ENCODE peak calls at places on chromosomes 3 and 15, in five cellular contexts. N is HepG2, P is H1, Z is K562, D is GM12878. V is an unnamed sample.

GRCh38 chr3:150490212-150490611 is 56.1 kb downstream of the SERP1 start:
- DNase-seq in N (no peak), P (no peak), Z (no peak), D (no peak), V (no peak)

GRCh38 chr15:84714816-84715215 is 1.1 kb downstream of the SEC11A start:
- DNase-seq in N (no peak), P (no peak), Z (no peak), D (no peak), V (no peak)

GRCh38 chr15:75067123-75067854 is 43.9 kb downstream of the PPCDC start:
- DNase-seq in N (no peak), P (no peak), Z (no peak), D (no peak), V (peak)

GRCh38 chr3:40920041-40920440 is 279.3 kb upstream of the CTNNB1 start:
- DNase-seq in N (no peak), P (no peak), Z (no peak), D (peak), V (no peak)

GRCh38 chr3:126101521-126101982 is 17.6 kb upstream of the SLC41A3 start:
- DNase-seq in N (no peak), P (no peak), Z (no peak), D (no peak), V (no peak)

GRCh38 chr3:84547207-84547606 is 411.6 kb upstream of the CADM2 start:
- DNase-seq in N (no peak), P (no peak), Z (no peak), D (no peak), V (no peak)

GRCh38 chr3:175965036-175965435 is 1105.9 kb downstream of the NAALADL2 start:
- DNase-seq in N (no peak), P (no peak), Z (no peak), D (no peak), V (no peak)

GRCh38 chr15:27797765-27798164 is 301.4 kb downstream of the OCA2 start:
- DNase-seq in N (no peak), P (no peak), Z (no peak), D (no peak), V (no peak)

GRCh38 chr15:23690450-23690852 is 3.3 kb upstream of the NDN start:
- DNase-seq in N (peak), P (peak), Z (no peak), D (no peak), V (no peak)

GRCh38 chr15:60941448-60941847 is 287.7 kb downstream of the RORA start:
- DNase-seq in N (no peak), P (no peak), Z (no peak), D (no peak), V (no peak)

GRCh38 chr15:64536244-64536836 is 76.0 kb downstream of the ZNF609 start:
- DNase-seq in N (peak), P (no peak), Z (no peak), D (no peak), V (peak)

GRCh38 chr3:16069149-16069922 is 105.1 kb upstream of the GALNT15 start:
- DNase-seq in N (peak), P (no peak), Z (no peak), D (no peak), V (no peak)

GRCh38 chr15:49064884-49065283 is 18.6 kb upstream of the SECISBP2L start:
- DNase-seq in N (no peak), P (no peak), Z (no peak), D (no peak), V (no peak)

GRCh38 chr15:101009176-101009575 is 90.0 kb downstream of the LRRK1 start:
- DNase-seq in N (no peak), P (no peak), Z (no peak), D (no peak), V (no peak)

GRCh38 chr3:44416031-44417030 is 61.1 kb downstream of the ZNF445 start:
- DNase-seq in N (no peak), P (peak), Z (no peak), D (no peak), V (no peak)

GRCh38 chr3:193552911-193553310 is 1.8 kb downstream of the ATP13A4 start:
- DNase-seq in N (no peak), P (no peak), Z (no peak), D (no peak), V (no peak)

GRCh38 chr3:22960326-22960984 is 242.7 kb upstream of the UBE2E2 start:
- DNase-seq in N (peak), P (no peak), Z (no peak), D (no peak), V (peak)

GRCh38 chr3:70065666-70066253 is 66.2 kb downstream of the SAMMSON start:
- DNase-seq in N (no peak), P (peak), Z (no peak), D (no peak), V (no peak)

GRCh38 chr3:141266797-141267555 is 35.4 kb downstream of the PXYLP1 start:
- DNase-seq in N (no peak), P (no peak), Z (no peak), D (no peak), V (no peak)

GRCh38 chr15:25331404-25331803 is 107.4 kb downstream of the UBE3A start:
- DNase-seq in N (no peak), P (no peak), Z (no peak), D (no peak), V (no peak)

GRCh38 chr3:124422805-124423204 is 307.4 kb upstream of the UMPS start:
- DNase-seq in N (no peak), P (no peak), Z (no peak), D (no peak), V (no peak)

GRCh38 chr3:71033681-71034220 is 549.8 kb downstream of the FOXP1 start:
- DNase-seq in N (no peak), P (no peak), Z (no peak), D (no peak), V (no peak)

GRCh38 chr15:48149858-48150257 is 28.2 kb downstream of the MYEF2 start:
- DNase-seq in N (no peak), P (no peak), Z (no peak), D (no peak), V (no peak)

GRCh38 chr15:78323693-78324092 is 16.5 kb upstream of the CRABP1 start:
- DNase-seq in N (no peak), P (no peak), Z (no peak), D (no peak), V (no peak)

GRCh38 chr3:16496408-16497222 is 16.9 kb downstream of the RFTN1 start:
- DNase-seq in N (no peak), P (no peak), Z (no peak), D (peak), V (no peak)

GRCh38 chr3:146640955-146641867 is 36.1 kb upstream of the PLSCR5 start:
- DNase-seq in N (peak), P (no peak), Z (peak), D (no peak), V (peak)

GRCh38 chr15:76391847-76392246 is 55.3 kb downstream of the ISL2 start:
- DNase-seq in N (no peak), P (no peak), Z (no peak), D (no peak), V (no peak)

GRCh38 chr3:141080407-141080806 is 29.3 kb downstream of the SPSB4 start:
- DNase-seq in N (no peak), P (no peak), Z (no peak), D (no peak), V (no peak)

GRCh38 chr15:70494529-70494860 is 268.9 kb downstream of the UACA start:
- DNase-seq in N (no peak), P (no peak), Z (no peak), D (no peak), V (no peak)
- H3K4me3 ChIP-seq in N (no peak), P (no peak), Z (no peak), D (no peak), V (peak)

DNA sequence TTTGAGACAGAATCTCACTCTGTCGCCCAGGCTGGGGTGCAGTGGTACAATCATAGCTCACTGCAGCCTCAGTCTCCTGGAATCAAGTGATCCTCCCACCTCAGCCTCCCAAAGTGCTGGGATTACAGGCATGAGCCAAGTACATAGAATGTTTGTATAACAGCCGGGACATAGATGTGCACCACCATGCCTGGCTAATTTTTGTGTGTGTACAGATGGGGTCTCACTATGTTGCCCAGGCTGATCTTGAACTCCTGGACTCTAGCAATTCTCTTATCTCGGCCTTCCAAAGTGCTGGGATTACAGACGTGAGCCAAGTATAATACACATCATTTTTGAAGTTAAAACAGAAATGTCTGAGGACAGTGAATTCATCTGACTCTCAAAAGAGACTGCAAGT is 93.5 kb downstream of the CORO2B start:
- DNase-seq in N (no peak), P (no peak), Z (no peak), D (no peak), V (no peak)
- TF ChIP-seq JUND in N (no peak), P (no peak), Z (no peak), D (no peak), V (no peak)

DNA sequence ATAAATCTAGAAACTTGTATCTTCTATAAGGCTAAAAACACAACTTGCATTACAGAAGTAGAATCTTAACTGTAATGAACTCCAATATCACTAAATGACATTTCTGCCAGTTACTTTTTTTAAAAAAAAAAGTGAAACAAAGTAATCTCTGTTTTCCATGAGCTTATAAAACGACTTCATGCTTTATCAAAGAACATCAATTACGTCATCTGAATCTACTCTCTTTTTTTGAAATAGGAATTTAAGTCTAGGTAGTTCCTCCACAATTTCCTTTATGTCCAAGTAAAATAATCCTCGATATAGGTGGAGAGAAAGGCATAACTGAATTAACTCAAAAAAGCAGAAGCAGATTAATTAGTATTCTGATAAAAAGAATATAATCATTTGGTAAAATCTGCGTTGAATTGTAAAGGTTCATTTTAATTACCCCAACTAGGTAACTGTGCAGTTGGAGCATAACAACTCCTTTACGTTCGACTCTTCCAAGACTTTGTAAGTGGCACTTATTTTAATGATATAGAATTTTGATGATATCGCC is 1.4 kb downstream of the UACA start:
- DNase-seq in N (no peak), P (no peak), Z (no peak), D (no peak), V (no peak)
- TF ChIP-seq ATF3 in N (no peak), P (no peak), Z (no peak), D (no peak), V (no peak)

GRCh38 chr3:38170722-38171121 is 5.4 kb downstream of the OXSR1 start:
- DNase-seq in N (no peak), P (no peak), Z (no peak), D (no peak), V (no peak)

GRCh38 chr3:38168151-38168987 is 3.0 kb downstream of the OXSR1 start:
- DNase-seq in N (no peak), P (no peak), Z (no peak), D (no peak), V (no peak)

GRCh38 chr3:38165722-38166387 is 518 bp downstream of the OXSR1 start:
- DNase-seq in N (peak), P (no peak), Z (no peak), D (no peak), V (no peak)

GRCh38 chr3:38171622-38172021 is 6.3 kb downstream of the OXSR1 start:
- DNase-seq in N (no peak), P (no peak), Z (no peak), D (no peak), V (no peak)

DNA sequence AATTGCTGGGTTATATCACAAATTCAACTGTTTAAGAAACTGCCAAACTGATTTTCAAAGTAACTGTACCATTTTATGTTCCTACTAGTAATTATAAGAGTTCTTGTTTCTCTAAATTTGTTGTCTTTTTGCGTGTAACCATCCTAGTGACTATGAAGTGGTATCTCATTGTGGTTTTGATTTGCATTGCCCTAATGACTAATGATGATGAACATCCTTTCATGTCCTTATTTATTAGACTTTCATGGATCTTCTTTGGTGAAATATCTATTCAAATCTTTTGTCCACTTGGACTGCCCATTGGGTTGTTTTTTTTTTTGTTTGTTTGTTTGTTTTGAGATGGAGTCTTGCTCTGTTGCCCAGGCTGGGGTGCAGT is 3.6 kb downstream of the OXSR1 start:
- DNase-seq in N (no peak), P (no peak), Z (no peak), D (no peak), V (no peak)
- H3K4me3 ChIP-seq in N (no peak), P (no peak), Z (no peak), D (peak), V (no peak)

GRCh38 chr3:24493951-24494615 is 567 bp downstream of the THRB start:
- DNase-seq in N (peak), P (peak), Z (peak), D (no peak), V (no peak)
- TF ChIP-seq JUND in N (no peak), P (no peak), Z (no peak), D (no peak), V (no peak)

DNA sequence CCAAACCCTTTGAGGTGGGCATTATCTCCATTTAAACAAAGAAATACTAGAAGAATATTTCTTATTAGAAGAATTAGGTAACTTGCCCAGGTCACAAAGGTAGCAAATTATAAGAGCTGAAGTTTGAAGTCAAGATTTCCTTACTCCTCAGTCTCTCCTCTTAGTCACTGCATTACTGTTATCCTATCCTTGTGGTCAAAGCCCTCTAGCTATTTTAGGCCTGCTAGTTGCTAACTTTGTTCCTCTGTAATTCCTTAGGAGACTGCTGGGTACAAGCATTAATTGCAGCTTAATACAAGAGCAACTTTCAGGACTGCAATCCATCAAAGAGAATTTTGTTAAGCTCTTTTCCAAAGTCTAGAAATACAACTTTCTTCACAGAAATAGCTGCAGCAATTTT is 528.2 kb downstream of the ZIC1 start:
- DNase-seq in N (no peak), P (no peak), Z (no peak), D (no peak), V (no peak)
- TF ChIP-seq ATF3 in N (no peak), P (no peak), Z (no peak), D (no peak), V (no peak)

GRCh38 chr15:99021027-99021624 is 13.5 kb upstream of the PGPEP1L start:
- DNase-seq in N (no peak), P (peak), Z (no peak), D (no peak), V (no peak)
- H3K4me3 ChIP-seq in N (no peak), P (no peak), Z (no peak), D (no peak), V (no peak)

GRCh38 chr15:33150516-33150915 is 44.0 kb downstream of the FMN1 start:
- DNase-seq in N (no peak), P (no peak), Z (no peak), D (no peak), V (no peak)
- TF ChIP-seq JUND in N (no peak), P (no peak), Z (no peak), D (no peak), V (no peak)

GRCh38 chr15:96849501-96849900 is 519.0 kb downstream of the NR2F2 start:
- DNase-seq in N (no peak), P (no peak), Z (no peak), D (no peak), V (no peak)
- TF ChIP-seq ATF3 in N (no peak), P (no peak), Z (no peak), D (no peak), V (no peak)